ENCODE peak calls at places on chromosome 7, in five cellular contexts. One of them, this sample, is unnamed.

GRCh38 chr7:22452142-22452763 is 47.7 kb downstream of the STEAP1B start:
- DNase-seq in H9: peak; percentile 84
- DNase-seq in thoracic aorta: no peak
- DNase-seq in A549: peak; percentile 36
- DNase-seq in CD8-positive, alpha-beta memory T cell: peak; percentile 4
- DNase-seq in this sample: no peak

GRCh38 chr7:44081266-44081748 is 1.0 kb downstream of the POLM start:
- DNase-seq in H9: no peak
- DNase-seq in thoracic aorta: no peak
- DNase-seq in A549: no peak
- DNase-seq in CD8-positive, alpha-beta memory T cell: peak; percentile 35
- DNase-seq in this sample: no peak

GRCh38 chr7:150408393-150409299 is 29.5 kb downstream of the ZNF775 start:
- DNase-seq in H9: no peak
- DNase-seq in thoracic aorta: no peak
- DNase-seq in A549: no peak
- DNase-seq in CD8-positive, alpha-beta memory T cell: no peak
- DNase-seq in this sample: no peak

GRCh38 chr7:137961200-137962177 is 40.4 kb downstream of the CREB3L2 start:
- DNase-seq in H9: no peak
- DNase-seq in thoracic aorta: no peak
- DNase-seq in A549: no peak
- DNase-seq in CD8-positive, alpha-beta memory T cell: no peak
- DNase-seq in this sample: no peak

GRCh38 chr7:78769551-78770101 is 683.8 kb downstream of the MAGI2 start:
- DNase-seq in H9: no peak
- DNase-seq in thoracic aorta: no peak
- DNase-seq in A549: no peak
- DNase-seq in CD8-positive, alpha-beta memory T cell: no peak
- DNase-seq in this sample: no peak

GRCh38 chr7:110454713-110455112 is 636.2 kb upstream of the LRRN3 start:
- DNase-seq in H9: no peak
- DNase-seq in thoracic aorta: no peak
- DNase-seq in A549: no peak
- DNase-seq in CD8-positive, alpha-beta memory T cell: no peak
- DNase-seq in this sample: no peak

GRCh38 chr7:95628831-95629439 is 32.6 kb upstream of the PDK4 start:
- DNase-seq in H9: no peak
- DNase-seq in thoracic aorta: no peak
- DNase-seq in A549: peak; percentile 8
- DNase-seq in CD8-positive, alpha-beta memory T cell: no peak
- DNase-seq in this sample: no peak

GRCh38 chr7:73870041-73870492 is 9.1 kb downstream of the TMEM270 start:
- DNase-seq in H9: peak; percentile 41
- DNase-seq in thoracic aorta: no peak
- DNase-seq in A549: no peak
- DNase-seq in CD8-positive, alpha-beta memory T cell: no peak
- DNase-seq in this sample: no peak

GRCh38 chr7:158324397-158325360 is 262.9 kb downstream of the PTPRN2 start:
- DNase-seq in H9: peak; percentile 20
- DNase-seq in thoracic aorta: no peak
- DNase-seq in A549: no peak
- DNase-seq in CD8-positive, alpha-beta memory T cell: no peak
- DNase-seq in this sample: no peak

GRCh38 chr7:28093617-28094232 is 86.9 kb downstream of the JAZF1 start:
- DNase-seq in H9: peak; percentile 91
- DNase-seq in thoracic aorta: no peak
- DNase-seq in A549: peak; percentile 62
- DNase-seq in CD8-positive, alpha-beta memory T cell: no peak
- DNase-seq in this sample: peak; percentile 19

GRCh38 chr7:150974468-150975391 is 3.4 kb downstream of the KCNH2 start:
- DNase-seq in H9: peak; percentile 49
- DNase-seq in thoracic aorta: no peak
- DNase-seq in A549: peak; percentile 71
- DNase-seq in CD8-positive, alpha-beta memory T cell: peak; percentile 78
- DNase-seq in this sample: peak; percentile 58

GRCh38 chr7:47762746-47763062 is 180.8 kb upstream of the TNS3 start:
- DNase-seq in H9: no peak
- DNase-seq in thoracic aorta: no peak
- DNase-seq in A549: no peak
- DNase-seq in CD8-positive, alpha-beta memory T cell: no peak
- DNase-seq in this sample: no peak

GRCh38 chr7:47765373-47765979 is 182.8 kb downstream of the PKD1L1 start:
- DNase-seq in H9: no peak
- DNase-seq in thoracic aorta: no peak
- DNase-seq in A549: no peak
- DNase-seq in CD8-positive, alpha-beta memory T cell: no peak
- DNase-seq in this sample: no peak

GRCh38 chr7:47764746-47765145 is 182.8 kb upstream of the TNS3 start:
- DNase-seq in H9: no peak
- DNase-seq in thoracic aorta: no peak
- DNase-seq in A549: no peak
- DNase-seq in CD8-positive, alpha-beta memory T cell: no peak
- DNase-seq in this sample: no peak

GRCh38 chr7:47762207-47762606 is 180.3 kb upstream of the TNS3 start:
- DNase-seq in H9: no peak
- DNase-seq in thoracic aorta: no peak
- DNase-seq in A549: no peak
- DNase-seq in CD8-positive, alpha-beta memory T cell: no peak
- DNase-seq in this sample: no peak

GRCh38 chr7:47763063-47763974 is 181.4 kb upstream of the TNS3 start:
- DNase-seq in H9: no peak
- DNase-seq in thoracic aorta: no peak
- DNase-seq in A549: peak; percentile 96
- DNase-seq in CD8-positive, alpha-beta memory T cell: no peak
- DNase-seq in this sample: no peak
- H3K27ac ChIP-seq in H9: no peak overlapping the region
- H3K27ac ChIP-seq in thoracic aorta: no peak overlapping the region
- H3K27ac ChIP-seq in A549: peak overlapping the region; percentile 99
- H3K27ac ChIP-seq in CD8-positive, alpha-beta memory T cell: no peak overlapping the region
- H3K27ac ChIP-seq in this sample: no peak overlapping the region

DNA sequence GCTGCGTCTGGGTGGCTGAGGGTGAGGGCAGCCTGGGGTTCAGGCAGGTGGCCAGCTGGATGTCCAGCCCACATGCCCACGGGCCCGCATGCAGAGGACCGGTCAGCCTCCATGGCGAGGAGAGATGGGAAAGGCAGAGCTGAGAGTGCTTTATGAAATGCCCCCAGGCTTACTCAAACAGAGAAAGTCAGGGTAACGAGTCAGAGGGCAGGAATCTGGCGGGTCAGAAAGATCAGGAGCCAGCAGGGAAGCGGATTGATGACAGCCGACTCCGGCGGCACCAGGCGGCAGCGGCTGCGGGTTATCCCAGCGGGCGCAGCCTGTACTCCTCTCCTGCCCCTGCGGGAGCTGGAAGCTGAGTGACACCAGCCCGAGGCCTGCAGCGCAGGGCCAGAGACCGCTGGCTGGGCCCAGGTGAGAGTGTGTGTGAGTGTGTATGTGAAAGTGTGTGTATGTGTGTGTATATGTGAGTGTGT is 13.4 kb downstream of the SLC13A4 start:
- DNase-seq in H9: peak; percentile 70
- DNase-seq in thoracic aorta: no peak
- DNase-seq in A549: peak; percentile 63
- DNase-seq in CD8-positive, alpha-beta memory T cell: no peak
- DNase-seq in this sample: no peak
- H3K27ac ChIP-seq in H9: no peak overlapping the region
- H3K27ac ChIP-seq in thoracic aorta: peak overlapping the region; percentile 75
- H3K27ac ChIP-seq in A549: no peak overlapping the region
- H3K27ac ChIP-seq in CD8-positive, alpha-beta memory T cell: no peak overlapping the region
- H3K27ac ChIP-seq in this sample: no peak overlapping the region

GRCh38 chr7:117347480-117347879 is 24.6 kb upstream of the WNT2 start:
- DNase-seq in H9: no peak
- DNase-seq in thoracic aorta: no peak
- DNase-seq in A549: no peak
- DNase-seq in CD8-positive, alpha-beta memory T cell: no peak
- DNase-seq in this sample: no peak

GRCh38 chr7:117349545-117349944 is 26.7 kb upstream of the WNT2 start:
- DNase-seq in H9: no peak
- DNase-seq in thoracic aorta: no peak
- DNase-seq in A549: no peak
- DNase-seq in CD8-positive, alpha-beta memory T cell: no peak
- DNase-seq in this sample: no peak

GRCh38 chr7:117347962-117348672 is 25.3 kb upstream of the WNT2 start:
- DNase-seq in H9: no peak
- DNase-seq in thoracic aorta: no peak
- DNase-seq in A549: no peak
- DNase-seq in CD8-positive, alpha-beta memory T cell: no peak
- DNase-seq in this sample: no peak

DNA sequence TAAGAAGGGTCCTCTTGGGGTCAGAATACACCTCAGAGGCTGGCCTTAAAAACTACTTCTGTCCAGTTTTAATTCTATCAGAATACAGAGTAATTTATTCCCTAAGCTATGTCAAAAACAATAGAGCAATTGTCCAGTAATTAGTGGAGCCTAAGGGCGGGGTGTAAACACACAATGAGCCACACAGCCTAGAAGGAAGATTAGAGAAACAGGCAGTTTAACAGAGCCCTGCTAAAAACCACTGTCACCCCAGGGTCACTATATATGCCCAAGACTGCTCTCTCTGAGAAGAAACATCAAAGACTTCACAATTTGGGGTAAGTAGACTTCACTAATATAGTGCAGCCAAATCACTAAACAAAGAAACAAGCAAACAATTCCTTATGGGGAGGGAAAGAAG is 27.2 kb upstream of the WNT2 start:
- DNase-seq in H9: no peak
- DNase-seq in thoracic aorta: no peak
- DNase-seq in A549: no peak
- DNase-seq in CD8-positive, alpha-beta memory T cell: no peak
- DNase-seq in this sample: no peak
- H3K27ac ChIP-seq in H9: no peak overlapping the region
- H3K27ac ChIP-seq in thoracic aorta: no peak overlapping the region
- H3K27ac ChIP-seq in A549: no peak overlapping the region
- H3K27ac ChIP-seq in CD8-positive, alpha-beta memory T cell: no peak overlapping the region
- H3K27ac ChIP-seq in this sample: peak overlapping the region; percentile 92

GRCh38 chr7:121069346-121070100 is 81.0 kb downstream of the CPED1 start:
- DNase-seq in H9: no peak
- DNase-seq in thoracic aorta: peak; percentile 25
- DNase-seq in A549: no peak
- DNase-seq in CD8-positive, alpha-beta memory T cell: no peak
- DNase-seq in this sample: no peak
- H3K27ac ChIP-seq in H9: no peak overlapping the region
- H3K27ac ChIP-seq in thoracic aorta: peak overlapping the region; percentile 88
- H3K27ac ChIP-seq in A549: no peak overlapping the region
- H3K27ac ChIP-seq in CD8-positive, alpha-beta memory T cell: no peak overlapping the region
- H3K27ac ChIP-seq in this sample: no peak overlapping the region

GRCh38 chr7:1914321-1914720 is 244.2 kb downstream of the ELFN1 start:
- DNase-seq in H9: no peak
- DNase-seq in thoracic aorta: no peak
- DNase-seq in A549: no peak
- DNase-seq in CD8-positive, alpha-beta memory T cell: no peak
- DNase-seq in this sample: no peak
- H3K27ac ChIP-seq in H9: no peak overlapping the region
- H3K27ac ChIP-seq in thoracic aorta: no peak overlapping the region
- H3K27ac ChIP-seq in A549: no peak overlapping the region
- H3K27ac ChIP-seq in CD8-positive, alpha-beta memory T cell: no peak overlapping the region
- H3K27ac ChIP-seq in this sample: no peak overlapping the region

GRCh38 chr7:12927635-12928434 is 240.4 kb downstream of the ARL4A start:
- DNase-seq in H9: no peak
- DNase-seq in thoracic aorta: no peak
- DNase-seq in A549: no peak
- DNase-seq in CD8-positive, alpha-beta memory T cell: no peak
- DNase-seq in this sample: no peak

GRCh38 chr7:12930534-12930933 is 243.1 kb downstream of the ARL4A start:
- DNase-seq in H9: no peak
- DNase-seq in thoracic aorta: no peak
- DNase-seq in A549: no peak
- DNase-seq in CD8-positive, alpha-beta memory T cell: no peak
- DNase-seq in this sample: no peak

GRCh38 chr7:12926236-12926635 is 238.8 kb downstream of the ARL4A start:
- DNase-seq in H9: no peak
- DNase-seq in thoracic aorta: no peak
- DNase-seq in A549: no peak
- DNase-seq in CD8-positive, alpha-beta memory T cell: no peak
- DNase-seq in this sample: no peak

GRCh38 chr7:12923971-12924370 is 236.5 kb downstream of the ARL4A start:
- DNase-seq in H9: no peak
- DNase-seq in thoracic aorta: no peak
- DNase-seq in A549: no peak
- DNase-seq in CD8-positive, alpha-beta memory T cell: no peak
- DNase-seq in this sample: no peak

DNA sequence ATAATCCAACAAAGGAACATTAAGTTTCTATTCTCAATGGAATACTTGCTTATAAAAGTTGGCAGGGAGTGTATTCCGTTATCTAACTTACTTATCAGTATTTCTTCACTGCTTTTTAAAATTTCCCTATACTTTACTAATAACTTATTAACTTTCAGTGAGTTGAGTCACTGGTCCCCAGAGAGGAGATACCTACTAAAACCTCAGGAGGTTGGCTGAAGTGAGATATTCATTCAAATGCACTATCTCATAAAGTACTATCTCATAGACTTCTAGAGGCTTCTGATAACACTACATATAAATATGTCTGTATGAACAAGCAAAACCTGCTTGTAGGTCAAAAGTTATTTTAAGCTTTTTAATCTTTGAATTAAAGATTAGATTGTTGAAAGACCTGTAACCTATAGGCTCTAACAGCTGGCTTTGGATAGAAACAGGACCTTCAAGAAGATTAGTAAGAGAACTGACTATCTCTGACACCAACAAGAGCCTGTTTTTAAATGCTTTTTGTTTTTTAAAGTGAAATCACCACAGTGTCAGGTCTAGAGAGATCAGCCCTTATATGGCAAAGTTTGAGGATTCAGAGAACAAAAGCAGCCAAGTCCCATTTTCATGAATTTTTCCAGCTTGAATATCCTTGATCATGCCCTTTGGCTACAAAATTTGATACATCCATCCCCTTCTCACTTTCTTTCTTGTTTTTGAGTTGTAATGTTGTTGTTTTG is 242.1 kb downstream of the ARL4A start:
- DNase-seq in H9: no peak
- DNase-seq in thoracic aorta: no peak
- DNase-seq in A549: no peak
- DNase-seq in CD8-positive, alpha-beta memory T cell: no peak
- DNase-seq in this sample: no peak
- H3K27ac ChIP-seq in H9: no peak overlapping the region
- H3K27ac ChIP-seq in thoracic aorta: no peak overlapping the region
- H3K27ac ChIP-seq in A549: no peak overlapping the region
- H3K27ac ChIP-seq in CD8-positive, alpha-beta memory T cell: no peak overlapping the region
- H3K27ac ChIP-seq in this sample: no peak overlapping the region